ENCODE peak calls at places on chromosomes 1 and 21, in four cellular contexts. T is adrenal gland, N is tibial artery, G is OCI-LY7. Z is an unnamed sample. For H3K4me1, the result is how much of the 10 kb centered on the place peaks cover.

GRCh38 chr1:44485229-44485932 is 80.3 kb downstream of the RNF220 start:
- DNase-seq in T (no peak), G (no peak), N (peak), Z (no peak)

GRCh38 chr1:168879906-168880734 is 151.1 kb upstream of the DPT start:
- DNase-seq in G (no peak), N (no peak), T (no peak), Z (peak)

GRCh38 chr1:233843523-233844204 is 60.8 kb upstream of the SLC35F3 start:
- DNase-seq in N (no peak), G (no peak), T (no peak), Z (no peak)

GRCh38 chr1:4395676-4396075 is 258.7 kb upstream of the AJAP1 start:
- DNase-seq in G (no peak), T (no peak), N (no peak), Z (no peak)

GRCh38 chr1:229342902-229343587 is at the start of gene CCSAP:
- DNase-seq in N (peak), G (peak), T (peak), Z (peak)

GRCh38 chr1:81230983-81231728 is 569.6 kb upstream of the ADGRL2 start:
- DNase-seq in T (no peak), N (no peak), G (no peak), Z (no peak)

GRCh38 chr1:56589369-56589768 is 10.0 kb upstream of the PLPP3 start:
- DNase-seq in N (no peak), T (no peak), G (no peak), Z (no peak)

GRCh38 chr21:28444567-28444966 is 548.1 kb downstream of the LTN1 start:
- DNase-seq in G (no peak), T (no peak), N (no peak), Z (no peak)

GRCh38 chr1:172286629-172287076 is 133.8 kb upstream of the C1orf105 start:
- DNase-seq in T (peak), N (peak), G (no peak), Z (peak)

GRCh38 chr1:162485236-162485635 is 12.4 kb upstream of the UHMK1 start:
- DNase-seq in N (no peak), G (no peak), T (no peak), Z (no peak)

GRCh38 chr1:201346337-201346939 is 31.0 kb downstream of the TNNT2 start:
- DNase-seq in N (no peak), T (peak), G (peak), Z (peak)

GRCh38 chr1:16458801-16459200 is 18.3 kb downstream of the NECAP2 start:
- DNase-seq in G (no peak), T (no peak), N (no peak), Z (peak)

GRCh38 chr1:91673603-91674002 is 173.0 kb downstream of the CDC7 start:
- DNase-seq in T (no peak), N (no peak), G (no peak), Z (no peak)

GRCh38 chr1:206809504-206810084 is 37.3 kb upstream of the IL10 start:
- DNase-seq in T (no peak), G (peak), N (no peak), Z (peak)

GRCh38 chr1:20366766-20367602 is 76.3 kb downstream of the VWA5B1 start:
- DNase-seq in N (no peak), G (peak), T (peak), Z (peak)

GRCh38 chr1:94707321-94708298 is 112.5 kb upstream of the SLC44A3 start:
- DNase-seq in N (no peak), T (no peak), G (no peak), Z (peak)

GRCh38 chr21:28133116-28133515 is 859.6 kb downstream of the LTN1 start:
- DNase-seq in N (no peak), T (no peak), G (no peak), Z (no peak)

GRCh38 chr1:166114419-166114818 is 52.4 kb downstream of the FAM78B start:
- DNase-seq in T (no peak), G (no peak), N (no peak), Z (no peak)

GRCh38 chr1:33519240-33519884 is 46.9 kb downstream of the ZSCAN20 start:
- DNase-seq in G (no peak), T (no peak), N (no peak), Z (no peak)

GRCh38 chr1:145962157-145963102 is 1.9 kb downstream of the ANKRD34A start:
- DNase-seq in T (no peak), N (peak), G (no peak), Z (peak)

GRCh38 chr1:212600980-212601379 is 7.6 kb upstream of the ATF3 start:
- DNase-seq in T (no peak), N (no peak), G (no peak), Z (no peak)

GRCh38 chr21:39114871-39115658 is 68.2 kb downstream of the PSMG1 start:
- DNase-seq in N (no peak), T (no peak), G (no peak), Z (no peak)

GRCh38 chr21:44326272-44326647 is 12.9 kb downstream of the CFAP410 start:
- DNase-seq in N (no peak), G (no peak), T (no peak), Z (no peak)

GRCh38 chr1:29393451-29393826 is 157.1 kb downstream of the PTPRU start:
- DNase-seq in G (no peak), T (no peak), N (no peak), Z (peak)

GRCh38 chr1:93829061-93829460 is 49.9 kb downstream of the DNTTIP2 start:
- DNase-seq in T (no peak), G (no peak), N (no peak), Z (no peak)

GRCh38 chr1:21564521-21565095 is 55.4 kb downstream of the ALPL start:
- DNase-seq in N (no peak), G (no peak), T (peak), Z (no peak)

GRCh38 chr1:208357663-208358507 is 113.7 kb upstream of the PLXNA2 start:
- DNase-seq in G (no peak), N (no peak), T (no peak), Z (no peak)

GRCh38 chr21:37546299-37546908 is 179.8 kb downstream of the DYRK1A start:
- DNase-seq in N (no peak), G (no peak), T (peak), Z (no peak)
- TF ChIP-seq CTCF in N (no peak), G (no peak), T (no peak), Z (no peak)

GRCh38 chr1:110673805-110674336 is 869 bp downstream of the KCNA3 start:
- DNase-seq in G (peak), T (no peak), N (no peak), Z (no peak)

GRCh38 chr1:110672753-110673108 is 2.0 kb downstream of the KCNA3 start:
- DNase-seq in T (no peak), G (peak), N (no peak), Z (no peak)

GRCh38 chr1:110672001-110672752 is 2.6 kb downstream of the KCNA3 start:
- DNase-seq in G (peak), N (no peak), T (no peak), Z (no peak)

GRCh38 chr1:110673197-110673701 is 1.5 kb downstream of the KCNA3 start:
- DNase-seq in T (no peak), G (peak), N (no peak), Z (no peak)

GRCh38 chr1:110671323-110671722 is 3.4 kb downstream of the KCNA3 start:
- DNase-seq in T (no peak), G (peak), N (no peak), Z (no peak)
- H3K4me3 ChIP-seq in T (no peak), G (peak), N (no peak), Z (no peak)

GRCh38 chr1:35364732-35365131 is 96.2 kb downstream of the ZMYM4 start:
- DNase-seq in G (peak), T (no peak), N (no peak), Z (no peak)
- H3K4me1 ChIP-seq in G (under half), T (under half), N (under half), Z (under half)

DNA sequence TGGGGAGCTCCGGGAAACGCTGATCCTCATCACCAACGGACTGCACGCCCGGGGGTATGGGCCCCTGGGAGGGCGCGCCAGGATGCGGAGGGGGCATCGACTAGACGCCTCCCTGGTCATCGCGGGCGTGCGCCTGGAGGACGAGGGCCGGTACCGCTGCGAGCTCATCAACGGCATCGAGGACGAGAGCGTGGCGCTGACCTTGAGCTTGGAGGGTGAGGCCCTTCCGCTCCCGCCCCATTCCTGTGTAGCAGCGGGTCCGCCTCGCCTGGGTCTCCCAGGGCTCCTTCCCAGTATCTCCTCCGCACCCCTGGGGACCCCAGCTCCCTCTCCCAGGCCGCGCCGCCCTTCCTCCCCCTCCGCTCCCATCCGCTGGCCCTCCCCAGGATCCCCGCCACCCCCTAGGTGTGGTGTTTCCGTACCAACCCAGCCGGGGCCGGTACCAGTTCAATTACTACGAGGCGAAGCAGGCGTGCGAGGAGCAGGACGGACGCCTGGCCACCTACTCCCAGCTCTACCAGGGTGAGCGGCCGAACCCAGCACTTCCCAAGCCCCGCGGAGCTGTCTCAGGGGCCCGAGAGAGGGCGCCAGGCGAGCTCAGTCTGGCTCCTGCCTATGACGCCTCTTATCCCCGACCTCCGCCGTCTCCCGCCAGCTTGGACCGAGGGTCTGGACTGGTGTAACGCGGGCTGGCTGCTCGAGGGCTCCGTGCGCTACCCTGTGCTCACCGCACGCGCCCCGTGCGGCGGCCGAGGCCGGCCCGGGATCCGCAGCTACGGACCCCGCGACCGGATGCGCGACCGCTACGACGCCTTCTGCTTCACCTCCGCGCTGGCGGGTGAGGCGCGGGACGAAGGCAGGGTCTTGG is 5.0 kb downstream of the HAPLN2 start:
- DNase-seq in G (no peak), N (peak), T (peak), Z (peak)
- TF ChIP-seq CTCF in G (no peak), N (peak), T (peak), Z (no peak)

GRCh38 chr1:245682638-245683376 is 528.0 kb downstream of the KIF26B start:
- DNase-seq in G (no peak), T (no peak), N (no peak), Z (no peak)
- H3K4me3 ChIP-seq in G (no peak), T (no peak), N (no peak), Z (no peak)

Z was measured in testis.